ENCODE peak calls at places on chromosomes 16 and 17, in seven cellular contexts. One of them, this sample, is unnamed.
A peak's percentile ranks its signal among the peaks of the same experiment; 100 is the strongest.

GRCh38 chr17:28541439-28541838 is 11.0 kb downstream of the UNC119 start:
- DNase-seq in RCC 7860: no peak
- DNase-seq in fibroblast of the aortic adventitia: no peak
- DNase-seq in iris pigment epithelial cell: no peak
- DNase-seq in T-helper 1 cell: no peak
- DNase-seq in midbrain: no peak
- DNase-seq in left lung: no peak
- DNase-seq in this sample: no peak

GRCh38 chr17:50146230-50146926 is 4.1 kb downstream of the PPP1R9B start:
- DNase-seq in RCC 7860: no peak
- DNase-seq in fibroblast of the aortic adventitia: no peak
- DNase-seq in iris pigment epithelial cell: no peak
- DNase-seq in T-helper 1 cell: no peak
- DNase-seq in midbrain: no peak
- DNase-seq in left lung: no peak
- DNase-seq in this sample: no peak

GRCh38 chr17:78231991-78232759 is 744 bp downstream of the TMEM235 start:
- DNase-seq in RCC 7860: no peak
- DNase-seq in fibroblast of the aortic adventitia: no peak
- DNase-seq in iris pigment epithelial cell: no peak
- DNase-seq in T-helper 1 cell: no peak
- DNase-seq in midbrain: no peak
- DNase-seq in left lung: no peak
- DNase-seq in this sample: no peak

GRCh38 chr17:64180089-64180488 is 50.1 kb upstream of the ERN1 start:
- DNase-seq in RCC 7860: no peak
- DNase-seq in fibroblast of the aortic adventitia: peak; percentile 83
- DNase-seq in iris pigment epithelial cell: peak; percentile 82
- DNase-seq in T-helper 1 cell: no peak
- DNase-seq in midbrain: no peak
- DNase-seq in left lung: no peak
- DNase-seq in this sample: no peak

GRCh38 chr17:77352996-77353395 is 212.2 kb downstream of the SEC14L1 start:
- DNase-seq in RCC 7860: no peak
- DNase-seq in fibroblast of the aortic adventitia: no peak
- DNase-seq in iris pigment epithelial cell: no peak
- DNase-seq in T-helper 1 cell: no peak
- DNase-seq in midbrain: no peak
- DNase-seq in left lung: no peak
- DNase-seq in this sample: no peak

GRCh38 chr17:77880702-77881450 is 77.6 kb upstream of the TNRC6C start:
- DNase-seq in RCC 7860: no peak
- DNase-seq in fibroblast of the aortic adventitia: no peak
- DNase-seq in iris pigment epithelial cell: no peak
- DNase-seq in T-helper 1 cell: no peak
- DNase-seq in midbrain: no peak
- DNase-seq in left lung: no peak
- DNase-seq in this sample: no peak

GRCh38 chr16:84617068-84617630 is 729 bp downstream of the COTL1 start:
- DNase-seq in RCC 7860: no peak
- DNase-seq in fibroblast of the aortic adventitia: no peak
- DNase-seq in iris pigment epithelial cell: no peak
- DNase-seq in T-helper 1 cell: peak; percentile 30
- DNase-seq in midbrain: no peak
- DNase-seq in left lung: no peak
- DNase-seq in this sample: no peak

GRCh38 chr17:12790806-12791148 is 1.5 kb downstream of the ARHGAP44 start:
- DNase-seq in RCC 7860: no peak
- DNase-seq in fibroblast of the aortic adventitia: no peak
- DNase-seq in iris pigment epithelial cell: no peak
- DNase-seq in T-helper 1 cell: no peak
- DNase-seq in midbrain: no peak
- DNase-seq in left lung: peak; percentile 56
- DNase-seq in this sample: no peak

GRCh38 chr16:83458612-83459011 is 349.2 kb upstream of the HSBP1 start:
- DNase-seq in RCC 7860: peak; percentile 40
- DNase-seq in fibroblast of the aortic adventitia: peak; percentile 10
- DNase-seq in iris pigment epithelial cell: peak; percentile 96
- DNase-seq in T-helper 1 cell: no peak
- DNase-seq in midbrain: no peak
- DNase-seq in left lung: no peak
- DNase-seq in this sample: no peak

GRCh38 chr17:48546924-48547838 is 2.3 kb upstream of the HOXB2 start:
- DNase-seq in RCC 7860: no peak
- DNase-seq in fibroblast of the aortic adventitia: peak; percentile 93
- DNase-seq in iris pigment epithelial cell: no peak
- DNase-seq in T-helper 1 cell: no peak
- DNase-seq in midbrain: no peak
- DNase-seq in left lung: no peak
- DNase-seq in this sample: no peak

GRCh38 chr17:74720506-74720905 is 7.8 kb upstream of the CD300LF start:
- DNase-seq in RCC 7860: no peak
- DNase-seq in fibroblast of the aortic adventitia: no peak
- DNase-seq in iris pigment epithelial cell: no peak
- DNase-seq in T-helper 1 cell: no peak
- DNase-seq in midbrain: no peak
- DNase-seq in left lung: no peak
- DNase-seq in this sample: no peak

GRCh38 chr16:17705847-17706246 is 235.1 kb upstream of the XYLT1 start:
- DNase-seq in RCC 7860: no peak
- DNase-seq in fibroblast of the aortic adventitia: no peak
- DNase-seq in iris pigment epithelial cell: no peak
- DNase-seq in T-helper 1 cell: no peak
- DNase-seq in midbrain: no peak
- DNase-seq in left lung: no peak
- DNase-seq in this sample: no peak

GRCh38 chr16:55482056-55482455 is 3.1 kb downstream of the MMP2 start:
- DNase-seq in RCC 7860: no peak
- DNase-seq in fibroblast of the aortic adventitia: peak; percentile 66
- DNase-seq in iris pigment epithelial cell: no peak
- DNase-seq in T-helper 1 cell: no peak
- DNase-seq in midbrain: no peak
- DNase-seq in left lung: no peak
- DNase-seq in this sample: no peak

GRCh38 chr17:39252788-39253460 is 27.2 kb upstream of the STAC2 start:
- DNase-seq in RCC 7860: no peak
- DNase-seq in fibroblast of the aortic adventitia: no peak
- DNase-seq in iris pigment epithelial cell: no peak
- DNase-seq in T-helper 1 cell: no peak
- DNase-seq in midbrain: no peak
- DNase-seq in left lung: no peak
- DNase-seq in this sample: no peak

GRCh38 chr17:27985736-27986394 is 56.6 kb upstream of the NLK start:
- DNase-seq in RCC 7860: no peak
- DNase-seq in fibroblast of the aortic adventitia: no peak
- DNase-seq in iris pigment epithelial cell: no peak
- DNase-seq in T-helper 1 cell: no peak
- DNase-seq in midbrain: no peak
- DNase-seq in left lung: no peak
- DNase-seq in this sample: no peak

GRCh38 chr16:84553873-84554399 is 49.5 kb upstream of the MEAK7 start:
- DNase-seq in RCC 7860: no peak
- DNase-seq in fibroblast of the aortic adventitia: no peak
- DNase-seq in iris pigment epithelial cell: no peak
- DNase-seq in T-helper 1 cell: peak; percentile 8
- DNase-seq in midbrain: no peak
- DNase-seq in left lung: no peak
- DNase-seq in this sample: no peak

GRCh38 chr17:14464741-14465140 is 163.9 kb downstream of the HS3ST3B1 start:
- DNase-seq in RCC 7860: no peak
- DNase-seq in fibroblast of the aortic adventitia: peak; percentile 30
- DNase-seq in iris pigment epithelial cell: peak; percentile 28
- DNase-seq in T-helper 1 cell: no peak
- DNase-seq in midbrain: no peak
- DNase-seq in left lung: no peak
- DNase-seq in this sample: no peak

GRCh38 chr17:21680366-21680765 is 12.0 kb upstream of the KCNJ18 start:
- DNase-seq in RCC 7860: no peak
- DNase-seq in fibroblast of the aortic adventitia: no peak
- DNase-seq in iris pigment epithelial cell: no peak
- DNase-seq in T-helper 1 cell: no peak
- DNase-seq in midbrain: no peak
- DNase-seq in left lung: no peak
- DNase-seq in this sample: no peak

GRCh38 chr17:51751072-51751471 is 407.4 kb downstream of the CA10 start:
- DNase-seq in RCC 7860: no peak
- DNase-seq in fibroblast of the aortic adventitia: no peak
- DNase-seq in iris pigment epithelial cell: no peak
- DNase-seq in T-helper 1 cell: no peak
- DNase-seq in midbrain: no peak
- DNase-seq in left lung: no peak
- DNase-seq in this sample: no peak

GRCh38 chr17:4719684-4720221 is 9.3 kb downstream of the ARRB2 start:
- DNase-seq in RCC 7860: no peak
- DNase-seq in fibroblast of the aortic adventitia: no peak
- DNase-seq in iris pigment epithelial cell: peak; percentile 51
- DNase-seq in T-helper 1 cell: no peak
- DNase-seq in midbrain: no peak
- DNase-seq in left lung: no peak
- DNase-seq in this sample: no peak

GRCh38 chr17:80758793-80759673 is 214.4 kb downstream of the RPTOR start:
- DNase-seq in RCC 7860: no peak
- DNase-seq in fibroblast of the aortic adventitia: peak; percentile 21
- DNase-seq in iris pigment epithelial cell: no peak
- DNase-seq in T-helper 1 cell: no peak
- DNase-seq in midbrain: no peak
- DNase-seq in left lung: peak; percentile 26
- DNase-seq in this sample: no peak

GRCh38 chr17:65876985-65877384 is 314.9 kb downstream of the CEP112 start:
- DNase-seq in RCC 7860: no peak
- DNase-seq in fibroblast of the aortic adventitia: no peak
- DNase-seq in iris pigment epithelial cell: no peak
- DNase-seq in T-helper 1 cell: no peak
- DNase-seq in midbrain: no peak
- DNase-seq in left lung: no peak
- DNase-seq in this sample: no peak

GRCh38 chr17:58332720-58333395 is 4.3 kb upstream of the TSPOAP1 start:
- DNase-seq in RCC 7860: no peak
- DNase-seq in fibroblast of the aortic adventitia: no peak
- DNase-seq in iris pigment epithelial cell: no peak
- DNase-seq in T-helper 1 cell: no peak
- DNase-seq in midbrain: no peak
- DNase-seq in left lung: no peak
- DNase-seq in this sample: no peak

GRCh38 chr17:28228109-28228840 is 90.7 kb upstream of the TMEM97 start:
- DNase-seq in RCC 7860: no peak
- DNase-seq in fibroblast of the aortic adventitia: no peak
- DNase-seq in iris pigment epithelial cell: peak; percentile 15
- DNase-seq in T-helper 1 cell: no peak
- DNase-seq in midbrain: no peak
- DNase-seq in left lung: peak; percentile 16
- DNase-seq in this sample: no peak

GRCh38 chr16:24010440-24011089 is 174.8 kb downstream of the PRKCB start:
- DNase-seq in RCC 7860: peak; percentile 39
- DNase-seq in fibroblast of the aortic adventitia: peak; percentile 66
- DNase-seq in iris pigment epithelial cell: peak; percentile 65
- DNase-seq in T-helper 1 cell: peak; percentile 65
- DNase-seq in midbrain: peak; percentile 84
- DNase-seq in left lung: peak; percentile 81
- DNase-seq in this sample: peak; percentile 49

GRCh38 chr17:17696871-17697633 is 15.8 kb downstream of the RAI1 start:
- DNase-seq in RCC 7860: no peak
- DNase-seq in fibroblast of the aortic adventitia: no peak
- DNase-seq in iris pigment epithelial cell: no peak
- DNase-seq in T-helper 1 cell: no peak
- DNase-seq in midbrain: peak; percentile 23
- DNase-seq in left lung: no peak
- DNase-seq in this sample: no peak

GRCh38 chr17:51741447-51741846 is 417.1 kb downstream of the CA10 start:
- DNase-seq in RCC 7860: no peak
- DNase-seq in fibroblast of the aortic adventitia: no peak
- DNase-seq in iris pigment epithelial cell: no peak
- DNase-seq in T-helper 1 cell: no peak
- DNase-seq in midbrain: no peak
- DNase-seq in left lung: no peak
- DNase-seq in this sample: no peak

GRCh38 chr16:559411-560207 is 585 bp upstream of the PRR35 start:
- DNase-seq in RCC 7860: no peak
- DNase-seq in fibroblast of the aortic adventitia: no peak
- DNase-seq in iris pigment epithelial cell: no peak
- DNase-seq in T-helper 1 cell: no peak
- DNase-seq in midbrain: no peak
- DNase-seq in left lung: no peak
- DNase-seq in this sample: no peak

GRCh38 chr16:65965632-65966031 is 400.9 kb upstream of the CDH5 start:
- DNase-seq in RCC 7860: peak; percentile 7
- DNase-seq in fibroblast of the aortic adventitia: no peak
- DNase-seq in iris pigment epithelial cell: no peak
- DNase-seq in T-helper 1 cell: no peak
- DNase-seq in midbrain: no peak
- DNase-seq in left lung: no peak
- DNase-seq in this sample: no peak

GRCh38 chr16:17408955-17409441 is 61.8 kb downstream of the XYLT1 start:
- DNase-seq in RCC 7860: no peak
- DNase-seq in fibroblast of the aortic adventitia: no peak
- DNase-seq in iris pigment epithelial cell: no peak
- DNase-seq in T-helper 1 cell: no peak
- DNase-seq in midbrain: no peak
- DNase-seq in left lung: no peak
- DNase-seq in this sample: no peak